ENCODE peak calls at places on chromosome 20, in ten cellular contexts. T is spleen, E is heart right ventricle, L is upper lobe of right lung, R is colonic mucosa, W is PC-3, J is cardiac muscle cell, V is BE2C, U is mammary epithelial cell, G is right atrium auricular region. B is an unnamed sample.
A peak's percentile ranks its signal among the peaks of the same experiment; 100 is the strongest.

GRCh38 chr20:47559141-47559540 is 57.5 kb downstream of the NCOA3 start:
- DNase-seq in T (no peak), E (no peak), L (no peak), R (no peak), W (no peak), J (peak; percentile 65), V (no peak), U (no peak), G (no peak), B (no peak)

GRCh38 chr20:57680934-57681914 is 28.6 kb downstream of the PMEPA1 start:
- DNase-seq in T (peak; percentile 91), E (no peak), L (no peak), R (no peak), W (no peak), J (no peak), V (no peak), U (no peak), G (no peak), B (no peak)

GRCh38 chr20:53354314-53354713 is 239.3 kb downstream of the ZNF217 start:
- DNase-seq in T (no peak), E (no peak), L (no peak), R (no peak), W (no peak), J (no peak), V (no peak), U (no peak), G (no peak), B (no peak)

GRCh38 chr20:57711311-57711712 is 1.5 kb upstream of the PMEPA1 start:
- DNase-seq in T (no peak), E (no peak), L (no peak), R (no peak), W (peak; percentile 36), J (no peak), V (no peak), U (no peak), G (no peak), B (no peak)

GRCh38 chr20:9613871-9614270 is 99.5 kb downstream of the LAMP5 start:
- DNase-seq in T (no peak), E (no peak), L (no peak), R (no peak), W (no peak), J (no peak), V (no peak), U (no peak), G (no peak), B (no peak)

GRCh38 chr20:18197382-18198070 is 59.9 kb downstream of the KAT14 start:
- DNase-seq in T (no peak), E (no peak), L (no peak), R (no peak), W (peak; percentile 97), J (no peak), V (no peak), U (peak; percentile 98), G (no peak), B (no peak)

GRCh38 chr20:15882553-15882952 is 690.7 kb downstream of the KIF16B start:
- DNase-seq in T (no peak), E (no peak), L (no peak), R (no peak), W (peak; percentile 43), J (no peak), V (no peak), U (peak; percentile 33), G (no peak), B (no peak)

GRCh38 chr20:32195581-32195980 is 12.0 kb downstream of the PLAGL2 start:
- DNase-seq in T (no peak), E (no peak), L (no peak), R (no peak), W (no peak), J (no peak), V (no peak), U (no peak), G (no peak), B (no peak)

GRCh38 chr20:20009784-20010253 is 7.3 kb upstream of the NAA20 start:
- DNase-seq in T (no peak), E (no peak), L (no peak), R (no peak), W (no peak), J (no peak), V (no peak), U (no peak), G (no peak), B (no peak)

GRCh38 chr20:53190225-53190624 is 218.1 kb downstream of the TSHZ2 start:
- DNase-seq in T (no peak), E (no peak), L (no peak), R (no peak), W (no peak), J (no peak), V (no peak), U (no peak), G (no peak), B (no peak)

GRCh38 chr20:33668087-33668790 is 1.5 kb downstream of the ACTL10 start:
- DNase-seq in T (peak; percentile 98), E (peak; percentile 76), L (no peak), R (peak; percentile 84), W (no peak), J (no peak), V (no peak), U (no peak), G (no peak), B (peak; percentile 57)

GRCh38 chr20:21526776-21527175 is 12.9 kb upstream of the NKX2-2 start:
- DNase-seq in T (no peak), E (no peak), L (no peak), R (no peak), W (peak; percentile 31), J (no peak), V (no peak), U (no peak), G (no peak), B (no peak)

GRCh38 chr20:41031243-41031619 is 2.6 kb downstream of the TOP1 start:
- DNase-seq in T (no peak), E (no peak), L (no peak), R (no peak), W (no peak), J (no peak), V (no peak), U (no peak), G (no peak), B (no peak)
- H3K4me1 ChIP-seq in T (peaks cover 78% of the 10 kb centered on the region), E (peaks cover 64% of the 10 kb centered on the region), L (peaks cover 44% of the 10 kb centered on the region), R (peaks cover 4% of the 10 kb centered on the region), W (peaks cover 44% of the 10 kb centered on the region), J (peaks cover 21% of the 10 kb centered on the region), V (peaks cover 13% of the 10 kb centered on the region), U (peaks cover 30% of the 10 kb centered on the region), G (peaks cover 70% of the 10 kb centered on the region), B (peaks cover 32% of the 10 kb centered on the region)

GRCh38 chr20:3798908-3799248 is 2.8 kb downstream of the CDC25B start:
- DNase-seq in T (no peak), E (no peak), L (no peak), R (no peak), W (no peak), J (no peak), V (no peak), U (no peak), G (no peak), B (no peak)

GRCh38 chr20:3797226-3797545 is 1.1 kb downstream of the CDC25B start:
- DNase-seq in T (no peak), E (no peak), L (no peak), R (no peak), W (no peak), J (no peak), V (no peak), U (no peak), G (no peak), B (no peak)

GRCh38 chr20:3798405-3798768 is 2.3 kb downstream of the CDC25B start:
- DNase-seq in T (peak; percentile 62), E (no peak), L (no peak), R (no peak), W (no peak), J (no peak), V (no peak), U (no peak), G (no peak), B (no peak)

GRCh38 chr20:3796477-3797225 is 541 bp downstream of the CDC25B start:
- DNase-seq in T (peak; percentile 85), E (no peak), L (no peak), R (no peak), W (no peak), J (no peak), V (no peak), U (no peak), G (no peak), B (no peak)

DNA sequence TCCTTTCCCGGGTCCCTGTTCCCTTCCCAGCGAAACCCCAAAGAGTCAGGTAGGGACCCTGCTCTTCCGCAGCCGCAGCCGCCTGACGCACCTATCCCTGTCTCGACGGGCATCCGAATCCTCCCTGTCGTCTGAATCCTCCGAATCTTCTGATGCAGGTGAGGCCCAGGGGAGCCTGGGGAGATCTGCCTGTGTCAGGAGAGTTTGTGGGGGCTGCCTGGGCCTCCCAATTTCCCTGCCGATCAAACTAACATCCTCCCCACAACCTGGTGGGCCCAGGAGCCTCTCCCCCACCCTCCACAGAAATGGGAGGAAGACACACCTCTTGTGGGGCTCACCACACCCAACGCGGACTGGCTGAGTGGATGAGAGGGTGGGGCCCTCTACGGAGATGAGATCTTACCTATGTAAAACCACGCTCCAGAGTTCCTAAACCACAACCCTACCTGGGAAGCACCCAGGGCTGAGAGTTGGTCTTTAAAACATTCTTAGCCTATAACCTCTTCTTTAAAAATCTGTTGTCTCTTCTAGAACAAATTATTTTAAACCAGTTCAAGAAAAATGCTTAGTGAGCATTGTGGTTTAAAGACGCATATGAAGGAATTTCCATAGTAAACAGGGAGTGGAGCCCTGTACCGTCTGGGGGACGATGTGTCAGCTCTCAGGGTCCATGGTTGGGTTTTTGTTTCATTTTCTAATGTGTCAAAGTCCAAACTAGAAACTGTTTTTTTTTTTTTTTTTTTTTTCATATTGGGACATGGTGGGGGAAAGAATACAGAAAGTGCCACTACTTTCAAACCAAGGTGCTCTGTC is 1.7 kb downstream of the CDC25B start:
- DNase-seq in T (peak; percentile 73), E (no peak), L (no peak), R (no peak), W (peak; percentile 60), J (no peak), V (no peak), U (peak; percentile 56), G (no peak), B (no peak)
- H3K4me3 ChIP-seq in T (peak overlapping the region; percentile 73), E (no peak overlapping the region), L (peak overlapping the region; percentile 70), R (peak overlapping the region; percentile 84), W (peak overlapping the region; percentile 99), J (peak overlapping the region; percentile 49), V (peak overlapping the region; percentile 95), U (peak overlapping the region; percentile 77), G (no peak overlapping the region), B (peak overlapping the region; percentile 77)

GRCh38 chr20:51042064-51042463 is 19.2 kb upstream of the KCNG1 start:
- DNase-seq in T (peak; percentile 17), E (no peak), L (no peak), R (no peak), W (peak; percentile 72), J (no peak), V (no peak), U (peak; percentile 35), G (no peak), B (no peak)
- H3K4me1 ChIP-seq in T (no peaks in the 10 kb centered on the region), E (no peaks in the 10 kb centered on the region), L (no peaks in the 10 kb centered on the region), R (no peaks in the 10 kb centered on the region), W (peaks cover 4% of the 10 kb centered on the region), J (no peaks in the 10 kb centered on the region), V (no peaks in the 10 kb centered on the region), U (no peaks in the 10 kb centered on the region), G (no peaks in the 10 kb centered on the region), B (no peaks in the 10 kb centered on the region)

DNA sequence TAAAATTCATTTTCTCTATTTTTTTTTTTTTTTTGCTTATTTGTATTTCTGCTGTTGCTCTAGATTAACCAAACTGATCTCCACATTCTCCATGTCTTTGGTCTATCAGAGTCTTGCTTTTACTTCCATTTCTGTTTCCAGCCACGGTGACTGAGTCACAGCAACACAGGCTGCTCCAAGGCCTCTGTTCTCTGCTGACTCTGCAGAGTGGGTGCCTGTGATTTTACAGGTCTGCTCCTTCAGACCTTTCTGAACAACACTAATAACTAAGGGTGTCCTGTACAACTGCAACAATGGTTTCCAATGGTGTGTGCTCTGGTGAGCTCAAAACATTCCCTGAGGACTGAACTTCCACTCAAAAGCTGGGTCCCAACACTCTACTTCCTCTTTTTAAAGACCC is 102.3 kb upstream of the BMP2 start:
- DNase-seq in T (no peak), E (no peak), L (no peak), R (no peak), W (no peak), J (no peak), V (no peak), U (no peak), G (no peak), B (no peak)
- H3K4me3 ChIP-seq in T (no peak overlapping the region), E (no peak overlapping the region), L (no peak overlapping the region), R (no peak overlapping the region), W (no peak overlapping the region), J (no peak overlapping the region), V (no peak overlapping the region), U (no peak overlapping the region), G (no peak overlapping the region), B (no peak overlapping the region)

B was measured in HAP-1.